ENCODE peak calls at places on chromosomes 5 and 9, in four cellular contexts. T is SK-N-SH, Y is MM.1S, G is GM23248. O is an unnamed sample.

GRCh38 chr5:134465856-134466240 is 54.2 kb upstream of the CDKN2AIPNL start:
- DNase-seq in T (peak), Y (peak), G (peak), O (peak)

GRCh38 chr5:128537999-128538248 is at the start of gene FBN2:
- DNase-seq in Y (no peak), T (peak), G (no peak), O (no peak)

GRCh38 chr9:137175345-137175961 is 3.6 kb upstream of the TMEM210 start:
- DNase-seq in Y (no peak), G (peak), T (no peak), O (peak)

GRCh38 chr5:159094745-159095144 is 5.0 kb downstream of the EBF1 start:
- DNase-seq in T (peak), G (peak), Y (peak), O (peak)

GRCh38 chr5:16932401-16932800 is 3.7 kb downstream of the MYO10 start:
- DNase-seq in T (no peak), Y (no peak), G (no peak), O (no peak)

GRCh38 chr9:121178676-121179372 is 22.8 kb downstream of the RAB14 start:
- DNase-seq in G (no peak), Y (no peak), T (no peak), O (no peak)

GRCh38 chr5:61625682-61626620 is 293.9 kb downstream of the ZSWIM6 start:
- DNase-seq in T (no peak), G (peak), Y (peak), O (peak)

GRCh38 chr9:36470891-36471290 is 70.8 kb upstream of the RNF38 start:
- DNase-seq in T (no peak), Y (peak), G (peak), O (no peak)

GRCh38 chr5:150112211-150113046 is 26.1 kb upstream of the CSF1R start:
- DNase-seq in G (peak), T (peak), Y (no peak), O (peak)

GRCh38 chr5:112684737-112685136 is 52.9 kb upstream of the APC start:
- DNase-seq in Y (no peak), G (peak), T (no peak), O (no peak)

GRCh38 chr5:59764361-59764760 is 129.2 kb downstream of the PDE4D start:
- DNase-seq in T (no peak), Y (no peak), G (no peak), O (no peak)

GRCh38 chr9:136773386-136774044 is 9.2 kb upstream of the LCN15 start:
- DNase-seq in G (peak), Y (peak), T (peak), O (peak)

GRCh38 chr5:102536323-102536928 is 37.6 kb upstream of the SLCO6A1 start:
- DNase-seq in T (peak), Y (peak), G (peak), O (no peak)

GRCh38 chr9:104906441-104907277 is 21.3 kb downstream of the ABCA1 start:
- DNase-seq in Y (no peak), G (peak), T (no peak), O (no peak)

GRCh38 chr9:98230789-98231188 is 24.7 kb downstream of the TBC1D2 start:
- DNase-seq in G (no peak), T (no peak), Y (no peak), O (no peak)

GRCh38 chr5:154248691-154249090 is 58.2 kb downstream of the GALNT10 start:
- DNase-seq in Y (no peak), G (no peak), T (no peak), O (no peak)

GRCh38 chr5:139262414-139263139 is 31.0 kb upstream of the MATR3 start:
- DNase-seq in T (peak), G (peak), Y (peak), O (peak)

GRCh38 chr9:70392189-70392588 is 22.3 kb downstream of the KLF9 start:
- DNase-seq in T (peak), Y (no peak), G (peak), O (no peak)

GRCh38 chr9:89842267-89842768 is 237.5 kb downstream of the GADD45G start:
- DNase-seq in Y (no peak), T (no peak), G (no peak), O (no peak)

GRCh38 chr9:31030741-31031202 is 1353.7 kb upstream of the ACO1 start:
- DNase-seq in Y (no peak), G (peak), T (no peak), O (peak)

GRCh38 chr5:154242442-154242841 is 51.9 kb downstream of the GALNT10 start:
- DNase-seq in T (no peak), Y (no peak), G (no peak), O (peak)

GRCh38 chr9:75265525-75265972 is 177.2 kb downstream of the OSTF1 start:
- DNase-seq in G (peak), T (peak), Y (peak), O (peak)

GRCh38 chr5:6593148-6594016 is 39.5 kb downstream of the NSUN2 start:
- DNase-seq in G (no peak), T (no peak), Y (no peak), O (no peak)

GRCh38 chr5:103060414-103060954 is 59.5 kb downstream of the GIN1 start:
- DNase-seq in G (no peak), T (no peak), Y (no peak), O (no peak)

GRCh38 chr9:88747768-88748167 is 212.8 kb downstream of the NXNL2 start:
- DNase-seq in G (peak), Y (no peak), T (no peak), O (no peak)

GRCh38 chr9:124030969-124031451 is 19.4 kb downstream of the LHX2 start:
- DNase-seq in Y (no peak), G (peak), T (peak), O (no peak)

GRCh38 chr5:14142202-14142855 is 813 bp upstream of the TRIO start:
- DNase-seq in Y (peak), T (no peak), G (peak), O (no peak)

GRCh38 chr9:4762889-4763521 is 22.0 kb upstream of the AK3 start:
- DNase-seq in T (peak), Y (no peak), G (peak), O (peak)

GRCh38 chr9:84701801-84702200 is 32.3 kb downstream of the NTRK2 start:
- DNase-seq in G (no peak), T (no peak), Y (peak), O (no peak)

GRCh38 chr5:105508519-105508918 is 1945.9 kb upstream of the NUDT12 start:
- DNase-seq in T (no peak), G (no peak), Y (no peak), O (no peak)

GRCh38 chr9:2872307-2872940 is 28.5 kb upstream of the PUM3 start:
- DNase-seq in Y (no peak), G (peak), T (peak), O (peak)

GRCh38 chr9:134494273-134494815 is 147.3 kb upstream of the COL5A1 start:
- DNase-seq in T (no peak), Y (no peak), G (no peak), O (no peak)

GRCh38 chr9:27337833-27338526 is 41.0 kb upstream of the EQTN start:
- DNase-seq in G (no peak), T (no peak), Y (no peak), O (no peak)
- TF ChIP-seq EZH2phosphoT487 in G (no peak), T (no peak), Y (no peak), O (no peak)

DNA sequence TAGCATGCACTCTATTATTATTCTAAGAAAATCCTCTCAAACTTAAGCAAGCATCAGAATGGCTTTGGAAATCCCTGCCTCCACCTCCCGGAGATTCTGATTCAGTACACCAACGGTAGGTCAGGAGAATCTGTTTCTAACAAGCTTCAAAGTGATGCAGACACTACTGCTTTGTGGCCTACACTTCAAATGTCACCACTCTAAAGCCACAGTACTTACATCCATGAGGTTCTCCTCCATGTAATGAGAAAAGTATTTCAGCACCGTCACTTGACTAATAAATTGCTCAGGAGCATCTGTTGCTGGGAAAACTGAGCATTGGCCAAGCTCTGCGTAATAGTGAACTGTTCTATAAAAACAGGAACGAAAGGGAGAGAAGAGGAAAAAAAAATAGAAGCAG is 4.8 kb downstream of the PLK2 start:
- DNase-seq in Y (no peak), T (no peak), G (peak), O (no peak)
- H3K4me3 ChIP-seq in Y (no peak), T (peak), G (no peak), O (no peak)

GRCh38 chr9:21872696-21873095 is 70.3 kb downstream of the MTAP start:
- DNase-seq in Y (no peak), T (peak), G (no peak), O (no peak)
- H3K27ac ChIP-seq in Y (no peak), T (no peak), G (no peak), O (no peak)

DNA sequence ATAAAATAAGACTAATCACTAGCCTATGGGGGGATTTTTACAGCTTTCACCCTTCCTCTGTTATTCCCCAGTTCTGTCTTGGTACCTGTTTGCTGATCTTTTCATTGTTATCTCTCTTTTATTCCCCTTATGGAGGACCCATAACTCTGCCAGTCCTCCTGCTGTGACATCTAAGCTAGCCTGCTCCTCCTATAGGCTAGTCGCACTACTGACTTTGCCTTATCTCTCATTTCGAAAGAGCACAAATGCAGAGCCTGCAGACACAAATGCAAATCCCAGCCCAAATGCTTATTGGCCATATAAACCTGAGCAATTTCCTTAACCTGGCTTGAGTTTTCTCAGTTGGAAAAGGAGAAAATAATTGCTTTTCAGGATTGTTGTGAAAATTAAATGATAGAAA is 59.1 kb upstream of the CAMK4 start:
- DNase-seq in T (no peak), G (no peak), Y (no peak), O (peak)
- TF ChIP-seq EZH2phosphoT487 in T (no peak), G (no peak), Y (no peak), O (no peak)

GRCh38 chr5:90475436-90475980 is 844 bp downstream of the POLR3G start:
- DNase-seq in G (no peak), T (no peak), Y (no peak), O (no peak)
- H3K4me3 ChIP-seq in G (peak), T (peak), Y (no peak), O (peak)

DNA sequence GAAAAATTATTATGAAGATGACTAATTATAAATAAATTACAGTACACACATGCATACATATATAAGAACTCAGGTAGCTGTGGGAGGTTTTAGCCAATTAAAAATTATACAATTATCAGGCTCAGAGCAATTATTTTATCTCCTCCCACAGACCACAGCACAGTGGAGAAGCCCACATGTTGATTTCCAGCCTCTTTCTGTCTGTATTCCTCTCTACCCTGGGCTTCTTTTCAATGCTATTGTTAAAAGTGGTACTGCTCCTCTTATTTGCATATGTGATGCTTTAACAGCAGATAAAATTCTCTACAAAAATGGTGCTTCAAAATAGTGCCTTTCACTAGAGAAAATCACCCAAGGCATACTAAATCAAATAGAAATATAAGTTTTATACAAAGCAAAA is 218.7 kb downstream of the NFIB start:
- DNase-seq in Y (no peak), T (no peak), G (no peak), O (no peak)
- H3K27ac ChIP-seq in Y (no peak), T (peak), G (no peak), O (no peak)

GRCh38 chr5:171953860-171954701 is 52.4 kb downstream of the FBXW11 start:
- DNase-seq in G (peak), T (no peak), Y (no peak), O (no peak)
- TF ChIP-seq EZH2phosphoT487 in G (no peak), T (no peak), Y (no peak), O (no peak)

GRCh38 chr9:20479419-20480155 is 142.7 kb downstream of the MLLT3 start:
- DNase-seq in G (peak), T (no peak), Y (peak), O (no peak)
- H3K4me3 ChIP-seq in G (no peak), T (no peak), Y (no peak), O (no peak)

GRCh38 chr5:135490245-135491037 is 38.3 kb upstream of the TIFAB start:
- DNase-seq in Y (no peak), T (no peak), G (no peak), O (peak)

GRCh38 chr5:135489466-135490244 is 37.5 kb upstream of the TIFAB start:
- DNase-seq in Y (no peak), G (peak), T (no peak), O (peak)

GRCh38 chr5:135492319-135492626 is 40.1 kb upstream of the TIFAB start:
- DNase-seq in G (no peak), T (no peak), Y (no peak), O (no peak)

GRCh38 chr5:135491552-135492318 is 39.6 kb upstream of the TIFAB start:
- DNase-seq in Y (peak), T (peak), G (no peak), O (peak)

GRCh38 chr5:135491038-135491551 is 38.9 kb upstream of the TIFAB start:
- DNase-seq in Y (no peak), G (no peak), T (no peak), O (peak)
- H3K27ac ChIP-seq in Y (no peak), G (no peak), T (no peak), O (no peak)

DNA sequence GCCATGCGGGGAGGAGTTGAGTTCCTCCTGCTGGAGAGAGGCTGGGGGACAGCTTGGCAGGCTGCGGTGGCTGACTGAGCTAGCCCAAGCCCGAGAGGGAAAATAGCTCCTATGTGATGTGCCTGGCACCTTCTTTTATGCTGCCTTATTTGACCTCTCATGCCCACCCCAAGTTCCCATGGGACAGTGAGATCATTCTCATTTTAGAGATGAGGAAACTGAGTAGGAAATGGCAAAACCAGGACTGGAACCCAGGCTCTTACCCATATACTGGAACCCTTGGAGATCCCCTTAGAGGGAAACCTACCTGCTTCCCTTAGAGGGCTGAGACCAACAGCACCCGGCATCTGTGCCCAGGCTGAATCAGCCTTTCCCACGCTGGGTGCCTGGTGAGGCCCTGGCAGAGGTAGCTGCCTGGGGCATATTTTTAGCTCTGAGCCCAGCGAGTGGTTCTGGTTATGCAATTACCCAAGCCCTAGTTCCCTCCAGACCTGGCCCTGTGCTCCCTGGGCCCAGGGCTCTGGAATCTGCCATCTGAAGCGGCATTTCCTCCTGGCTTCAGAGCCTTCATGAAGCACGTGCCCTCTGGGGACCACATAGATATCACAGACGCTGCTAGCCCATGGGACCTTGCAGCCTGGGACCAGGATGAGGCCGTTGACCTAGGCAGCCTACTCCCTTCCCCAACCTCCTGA is 23.6 kb downstream of the COL27A1 start:
- DNase-seq in T (peak), Y (no peak), G (no peak), O (no peak)
- TF ChIP-seq EZH2phosphoT487 in T (no peak), Y (no peak), G (no peak), O (no peak)

O was measured in neural progenitor cell.